ENCODE peak calls at places on chromosomes 12 and 14, in six cellular contexts. A is neural crest cell; K is left lung; T is fibroblast of pulmonary artery; V is naive thymus-derived CD8-positive, alpha-beta T cell; S is cardiac muscle cell. J is an unnamed sample.

GRCh38 chr12:6158263-6158662 is 33.8 kb upstream of the VWF start:
- DNase-seq in A (no peak), V (no peak), S (no peak), T (peak; percentile 30), K (no peak), J (no peak)

GRCh38 chr12:90015228-90015627 is 306.6 kb upstream of the ATP2B1 start:
- DNase-seq in V (no peak), S (peak; percentile 55), A (no peak), K (no peak), T (peak; percentile 52), J (no peak)

GRCh38 chr12:75870878-75871277 is 160.7 kb downstream of the PHLDA1 start:
- DNase-seq in V (no peak), S (peak; percentile 32), A (no peak), T (no peak), K (no peak), J (no peak)

GRCh38 chr12:51593539-51593938 is 2.5 kb downstream of the SCN8A start:
- DNase-seq in A (peak; percentile 40), T (peak; percentile 75), K (no peak), S (peak; percentile 77), V (no peak), J (peak; percentile 66)

GRCh38 chr12:27434673-27435565 is 11.6 kb upstream of the SMCO2 start:
- DNase-seq in K (no peak), A (peak; percentile 9), S (peak; percentile 25), V (no peak), T (peak; percentile 11), J (no peak)

GRCh38 chr14:74579447-74580274 is 32.4 kb downstream of the LTBP2 start:
- DNase-seq in S (peak; percentile 87), V (no peak), A (no peak), T (peak; percentile 94), K (no peak), J (no peak)

GRCh38 chr12:113071427-113072112 is 15.0 kb downstream of the DTX1 start:
- DNase-seq in S (no peak), K (no peak), V (no peak), A (no peak), T (no peak), J (no peak)

GRCh38 chr12:45878630-45879255 is 111.6 kb downstream of the SCAF11 start:
- DNase-seq in T (peak; percentile 14), V (no peak), K (no peak), A (no peak), S (peak; percentile 11), J (no peak)

GRCh38 chr14:93788557-93789365 is 476 bp upstream of the PRIMA1 start:
- DNase-seq in V (no peak), K (no peak), A (peak; percentile 31), T (no peak), S (peak; percentile 2), J (no peak)

GRCh38 chr14:70962935-70963334 is 55.7 kb downstream of the PCNX1 start:
- DNase-seq in K (no peak), S (no peak), T (no peak), V (no peak), A (no peak), J (no peak)

GRCh38 chr14:75155159-75155558 is 21.3 kb downstream of the TMED10 start:
- DNase-seq in T (no peak), K (no peak), A (no peak), S (no peak), V (no peak), J (no peak)

GRCh38 chr12:32901553-32901952 is 5.0 kb upstream of the PKP2 start:
- DNase-seq in S (peak; percentile 72), T (peak; percentile 32), V (no peak), A (no peak), K (no peak), J (peak; percentile 52)

GRCh38 chr12:3284411-3284810 is 206.6 kb upstream of the PRMT8 start:
- DNase-seq in V (no peak), T (no peak), A (no peak), K (no peak), S (no peak), J (no peak)

GRCh38 chr12:51449569-51450246 is 25.1 kb downstream of the SLC4A8 start:
- DNase-seq in K (no peak), S (no peak), V (no peak), T (no peak), A (no peak), J (no peak)

GRCh38 chr12:130014485-130014807 is 110.6 kb upstream of the TMEM132D start:
- DNase-seq in T (no peak), V (no peak), K (no peak), A (no peak), S (no peak), J (peak; percentile 67)

GRCh38 chr12:76037130-76038105 is 5.8 kb upstream of the PHLDA1 start:
- DNase-seq in V (no peak), S (peak; percentile 91), K (no peak), T (peak; percentile 93), A (peak; percentile 20), J (peak; percentile 78)

GRCh38 chr12:3531496-3531895 is 40.5 kb downstream of the PRMT8 start:
- DNase-seq in K (no peak), V (no peak), S (no peak), T (no peak), A (no peak), J (no peak)

GRCh38 chr12:52513736-52514135 is 6.5 kb downstream of the KRT5 start:
- DNase-seq in K (no peak), T (no peak), A (no peak), V (no peak), S (no peak), J (no peak)

GRCh38 chr12:47419500-47419899 is 286.3 kb downstream of the RPAP3 start:
- DNase-seq in V (no peak), K (no peak), A (no peak), S (no peak), T (no peak), J (no peak)

GRCh38 chr14:32121948-32122347 is 44.8 kb downstream of the ARHGAP5 start:
- DNase-seq in V (no peak), A (no peak), K (no peak), S (no peak), T (no peak), J (no peak)

GRCh38 chr12:6236641-6236940 is 36.4 kb downstream of the CD9 start:
- DNase-seq in A (no peak), S (no peak), T (no peak), V (no peak), K (no peak), J (no peak)

GRCh38 chr14:35215110-35215872 is 76.9 kb upstream of the PSMA6 start:
- DNase-seq in V (no peak), T (peak; percentile 84), K (no peak), S (peak; percentile 76), A (no peak), J (no peak)

GRCh38 chr14:51020024-51020710 is 74.7 kb downstream of the TRIM9 start:
- DNase-seq in K (no peak), A (no peak), V (no peak), S (peak; percentile 27), T (no peak), J (no peak)

GRCh38 chr14:26522985-26523384 is 74.8 kb downstream of the NOVA1 start:
- DNase-seq in K (no peak), T (peak; percentile 33), V (no peak), S (peak; percentile 6), A (no peak), J (no peak)

GRCh38 chr12:124369055-124369900 is 74.4 kb downstream of the RFLNA start:
- DNase-seq in T (peak; percentile 97), A (no peak), V (no peak), K (peak; percentile 89), S (peak; percentile 98), J (no peak)

GRCh38 chr12:4478933-4479332 is 33.3 kb upstream of the FGF6 start:
- DNase-seq in K (no peak), A (no peak), S (no peak), V (no peak), T (no peak), J (no peak)

GRCh38 chr12:94818970-94819369 is 168.6 kb upstream of the TMCC3 start:
- DNase-seq in K (no peak), A (no peak), V (no peak), S (no peak), T (no peak), J (no peak)

GRCh38 chr14:95220663-95221231 is 63.4 kb upstream of the DICER1 start:
- DNase-seq in S (peak; percentile 66), A (no peak), K (no peak), T (peak; percentile 40), V (no peak), J (no peak)

GRCh38 chr14:32414808-32415255 is 85.7 kb downstream of the AKAP6 start:
- DNase-seq in S (peak; percentile 54), A (no peak), T (peak; percentile 63), K (no peak), V (no peak), J (no peak)

GRCh38 chr12:46839964-46840363 is 14.2 kb upstream of the SLC38A4 start:
- DNase-seq in K (no peak), A (no peak), V (no peak), S (no peak), T (no peak), J (no peak)